ENCODE peak calls at places on chromosomes 2 and 18, in seven cellular contexts. One of them, this sample, is unnamed.

GRCh38 chr2:198657520-198658121 is 800.1 kb downstream of the SATB2 start:
- DNase-seq in sigmoid colon: no peak
- DNase-seq in transverse colon: peak; percentile 36
- DNase-seq in upper lobe of left lung: no peak
- DNase-seq in stomach: no peak
- DNase-seq in SK-N-SH: peak; percentile 3
- DNase-seq in K562: no peak
- DNase-seq in this sample: no peak

GRCh38 chr2:172216348-172216933 is 113.7 kb upstream of the DLX2 start:
- DNase-seq in sigmoid colon: no peak
- DNase-seq in transverse colon: no peak
- DNase-seq in upper lobe of left lung: no peak
- DNase-seq in stomach: no peak
- DNase-seq in SK-N-SH: no peak
- DNase-seq in K562: no peak
- DNase-seq in this sample: no peak

GRCh38 chr18:63236417-63236816 is 83.2 kb downstream of the BCL2 start:
- DNase-seq in sigmoid colon: no peak
- DNase-seq in transverse colon: no peak
- DNase-seq in upper lobe of left lung: no peak
- DNase-seq in stomach: no peak
- DNase-seq in SK-N-SH: no peak
- DNase-seq in K562: no peak
- DNase-seq in this sample: no peak

GRCh38 chr2:157662401-157662800 is 33.7 kb upstream of the ACVR1C start:
- DNase-seq in sigmoid colon: no peak
- DNase-seq in transverse colon: no peak
- DNase-seq in upper lobe of left lung: no peak
- DNase-seq in stomach: no peak
- DNase-seq in SK-N-SH: no peak
- DNase-seq in K562: no peak
- DNase-seq in this sample: no peak

GRCh38 chr2:165009466-165009865 is 54.1 kb upstream of the SLC38A11 start:
- DNase-seq in sigmoid colon: no peak
- DNase-seq in transverse colon: no peak
- DNase-seq in upper lobe of left lung: no peak
- DNase-seq in stomach: no peak
- DNase-seq in SK-N-SH: no peak
- DNase-seq in K562: no peak
- DNase-seq in this sample: no peak

GRCh38 chr2:207901401-207901800 is 123.9 kb downstream of the PLEKHM3 start:
- DNase-seq in sigmoid colon: no peak
- DNase-seq in transverse colon: no peak
- DNase-seq in upper lobe of left lung: no peak
- DNase-seq in stomach: no peak
- DNase-seq in SK-N-SH: no peak
- DNase-seq in K562: no peak
- DNase-seq in this sample: no peak

GRCh38 chr2:28613616-28614501 is 118.0 kb downstream of the PLB1 start:
- DNase-seq in sigmoid colon: no peak
- DNase-seq in transverse colon: no peak
- DNase-seq in upper lobe of left lung: no peak
- DNase-seq in stomach: no peak
- DNase-seq in SK-N-SH: no peak
- DNase-seq in K562: no peak
- DNase-seq in this sample: no peak

GRCh38 chr2:96931461-96931860 is 54.9 kb downstream of the FAM178B start:
- DNase-seq in sigmoid colon: no peak
- DNase-seq in transverse colon: no peak
- DNase-seq in upper lobe of left lung: no peak
- DNase-seq in stomach: no peak
- DNase-seq in SK-N-SH: no peak
- DNase-seq in K562: no peak
- DNase-seq in this sample: no peak

GRCh38 chr18:49250819-49251388 is 209.5 kb downstream of the DYM start:
- DNase-seq in sigmoid colon: no peak
- DNase-seq in transverse colon: no peak
- DNase-seq in upper lobe of left lung: no peak
- DNase-seq in stomach: no peak
- DNase-seq in SK-N-SH: peak; percentile 26
- DNase-seq in K562: no peak
- DNase-seq in this sample: no peak

GRCh38 chr18:43934322-43935050 is 657.2 kb upstream of the SYT4 start:
- DNase-seq in sigmoid colon: no peak
- DNase-seq in transverse colon: no peak
- DNase-seq in upper lobe of left lung: no peak
- DNase-seq in stomach: no peak
- DNase-seq in SK-N-SH: no peak
- DNase-seq in K562: no peak
- DNase-seq in this sample: no peak

GRCh38 chr18:2482711-2483475 is 88.4 kb downstream of the METTL4 start:
- DNase-seq in sigmoid colon: no peak
- DNase-seq in transverse colon: no peak
- DNase-seq in upper lobe of left lung: no peak
- DNase-seq in stomach: no peak
- DNase-seq in SK-N-SH: peak; percentile 9
- DNase-seq in K562: no peak
- DNase-seq in this sample: no peak

GRCh38 chr2:65545818-65546217 is 113.4 kb upstream of the SPRED2 start:
- DNase-seq in sigmoid colon: no peak
- DNase-seq in transverse colon: no peak
- DNase-seq in upper lobe of left lung: no peak
- DNase-seq in stomach: no peak
- DNase-seq in SK-N-SH: no peak
- DNase-seq in K562: no peak
- DNase-seq in this sample: no peak

GRCh38 chr2:58928942-58929341 is 687.8 kb upstream of the FANCL start:
- DNase-seq in sigmoid colon: no peak
- DNase-seq in transverse colon: no peak
- DNase-seq in upper lobe of left lung: no peak
- DNase-seq in stomach: no peak
- DNase-seq in SK-N-SH: no peak
- DNase-seq in K562: no peak
- DNase-seq in this sample: no peak

GRCh38 chr2:64562148-64562784 is 38.1 kb downstream of the AFTPH start:
- DNase-seq in sigmoid colon: no peak
- DNase-seq in transverse colon: no peak
- DNase-seq in upper lobe of left lung: no peak
- DNase-seq in stomach: no peak
- DNase-seq in SK-N-SH: peak; percentile 12
- DNase-seq in K562: no peak
- DNase-seq in this sample: no peak

GRCh38 chr2:18045230-18045629 is 166.8 kb downstream of the KCNS3 start:
- DNase-seq in sigmoid colon: no peak
- DNase-seq in transverse colon: no peak
- DNase-seq in upper lobe of left lung: no peak
- DNase-seq in stomach: no peak
- DNase-seq in SK-N-SH: no peak
- DNase-seq in K562: no peak
- DNase-seq in this sample: peak; percentile 42

GRCh38 chr18:23291456-23292205 is 156.3 kb downstream of the CABLES1 start:
- DNase-seq in sigmoid colon: no peak
- DNase-seq in transverse colon: no peak
- DNase-seq in upper lobe of left lung: no peak
- DNase-seq in stomach: no peak
- DNase-seq in SK-N-SH: no peak
- DNase-seq in K562: no peak
- DNase-seq in this sample: no peak

GRCh38 chr2:42164046-42164445 is 5.1 kb upstream of the EML4 start:
- DNase-seq in sigmoid colon: no peak
- DNase-seq in transverse colon: no peak
- DNase-seq in upper lobe of left lung: no peak
- DNase-seq in stomach: no peak
- DNase-seq in SK-N-SH: no peak
- DNase-seq in K562: no peak
- DNase-seq in this sample: no peak

GRCh38 chr18:26888259-26888658 is 22.8 kb upstream of the AQP4 start:
- DNase-seq in sigmoid colon: no peak
- DNase-seq in transverse colon: no peak
- DNase-seq in upper lobe of left lung: no peak
- DNase-seq in stomach: no peak
- DNase-seq in SK-N-SH: no peak
- DNase-seq in K562: no peak
- DNase-seq in this sample: no peak

GRCh38 chr2:168773719-168774521 is 28.5 kb upstream of the NOSTRIN start:
- DNase-seq in sigmoid colon: no peak
- DNase-seq in transverse colon: peak; percentile 66
- DNase-seq in upper lobe of left lung: no peak
- DNase-seq in stomach: peak; percentile 72
- DNase-seq in SK-N-SH: peak; percentile 39
- DNase-seq in K562: peak; percentile 84
- DNase-seq in this sample: no peak

GRCh38 chr2:102634831-102635241 is 15.5 kb downstream of the SLC9A2 start:
- DNase-seq in sigmoid colon: no peak
- DNase-seq in transverse colon: no peak
- DNase-seq in upper lobe of left lung: no peak
- DNase-seq in stomach: no peak
- DNase-seq in SK-N-SH: no peak
- DNase-seq in K562: peak; percentile 61
- DNase-seq in this sample: no peak

GRCh38 chr2:75788154-75788553 is 77.4 kb upstream of the GCFC2 start:
- DNase-seq in sigmoid colon: no peak
- DNase-seq in transverse colon: no peak
- DNase-seq in upper lobe of left lung: no peak
- DNase-seq in stomach: no peak
- DNase-seq in SK-N-SH: no peak
- DNase-seq in K562: no peak
- DNase-seq in this sample: no peak

GRCh38 chr2:104975371-104975770 is 62.5 kb upstream of the MRPS9 start:
- DNase-seq in sigmoid colon: no peak
- DNase-seq in transverse colon: no peak
- DNase-seq in upper lobe of left lung: no peak
- DNase-seq in stomach: no peak
- DNase-seq in SK-N-SH: no peak
- DNase-seq in K562: no peak
- DNase-seq in this sample: no peak

GRCh38 chr18:60082790-60083189 is 183.0 kb downstream of the PMAIP1 start:
- DNase-seq in sigmoid colon: no peak
- DNase-seq in transverse colon: no peak
- DNase-seq in upper lobe of left lung: no peak
- DNase-seq in stomach: no peak
- DNase-seq in SK-N-SH: no peak
- DNase-seq in K562: no peak
- DNase-seq in this sample: no peak

GRCh38 chr18:62498616-62499262 is 24.1 kb upstream of the ZCCHC2 start:
- DNase-seq in sigmoid colon: no peak
- DNase-seq in transverse colon: no peak
- DNase-seq in upper lobe of left lung: no peak
- DNase-seq in stomach: no peak
- DNase-seq in SK-N-SH: no peak
- DNase-seq in K562: no peak
- DNase-seq in this sample: no peak

GRCh38 chr2:84516234-84516986 is at the start of gene DNAH6:
- DNase-seq in sigmoid colon: peak; percentile 97
- DNase-seq in transverse colon: peak; percentile 91
- DNase-seq in upper lobe of left lung: peak; percentile 77
- DNase-seq in stomach: peak; percentile 93
- DNase-seq in SK-N-SH: peak; percentile 77
- DNase-seq in K562: no peak
- DNase-seq in this sample: peak; percentile 97

GRCh38 chr2:237886702-237887481 is 27.5 kb downstream of the RAMP1 start:
- DNase-seq in sigmoid colon: peak; percentile 100
- DNase-seq in transverse colon: peak; percentile 76
- DNase-seq in upper lobe of left lung: peak; percentile 54
- DNase-seq in stomach: no peak
- DNase-seq in SK-N-SH: peak; percentile 86
- DNase-seq in K562: no peak
- DNase-seq in this sample: peak; percentile 97
- TF ChIP-seq POLR2AphosphoS5 in sigmoid colon: peak; percentile 100
- TF ChIP-seq POLR2AphosphoS5 in transverse colon: peak; percentile 99
- TF ChIP-seq POLR2AphosphoS5 in upper lobe of left lung: no peak
- TF ChIP-seq POLR2AphosphoS5 in stomach: peak; percentile 97
- TF ChIP-seq POLR2AphosphoS5 in SK-N-SH: peak; percentile 67
- TF ChIP-seq POLR2AphosphoS5 in K562: no peak
- TF ChIP-seq POLR2AphosphoS5 in this sample: peak; percentile 99

GRCh38 chr2:142591408-142591807 is 286.1 kb upstream of the KYNU start:
- DNase-seq in sigmoid colon: no peak
- DNase-seq in transverse colon: no peak
- DNase-seq in upper lobe of left lung: no peak
- DNase-seq in stomach: no peak
- DNase-seq in SK-N-SH: no peak
- DNase-seq in K562: no peak
- DNase-seq in this sample: no peak
- TF ChIP-seq EP300 in sigmoid colon: no peak
- TF ChIP-seq EP300 in transverse colon: no peak
- TF ChIP-seq EP300 in upper lobe of left lung: no peak
- TF ChIP-seq EP300 in stomach: no peak
- TF ChIP-seq EP300 in SK-N-SH: no peak
- TF ChIP-seq EP300 in K562: no peak
- TF ChIP-seq EP300 in this sample: no peak

DNA sequence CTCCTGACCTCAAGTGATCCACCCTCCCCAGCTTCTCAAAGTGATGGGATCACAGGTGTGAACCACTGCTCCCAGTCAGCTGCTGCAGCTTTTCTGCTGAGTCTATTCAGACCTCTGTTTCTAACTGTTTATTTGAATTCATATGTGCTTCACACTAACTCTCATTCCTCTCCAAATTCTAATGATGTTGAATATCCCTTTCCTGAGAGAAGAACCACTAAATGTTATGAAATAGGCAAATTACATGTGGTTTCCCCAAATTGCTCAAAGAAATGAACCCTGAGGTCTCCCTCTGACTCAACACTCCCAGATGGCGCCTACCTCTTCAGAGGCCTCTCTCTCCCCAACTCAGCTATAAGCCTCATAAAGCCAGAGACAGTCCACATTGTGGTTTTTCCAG is 98.6 kb downstream of the IRS1 start:
- DNase-seq in sigmoid colon: no peak
- DNase-seq in transverse colon: no peak
- DNase-seq in upper lobe of left lung: no peak
- DNase-seq in stomach: no peak
- DNase-seq in SK-N-SH: no peak
- DNase-seq in K562: no peak
- DNase-seq in this sample: peak; percentile 81
- TF ChIP-seq POLR2AphosphoS5 in sigmoid colon: no peak
- TF ChIP-seq POLR2AphosphoS5 in transverse colon: no peak
- TF ChIP-seq POLR2AphosphoS5 in upper lobe of left lung: no peak
- TF ChIP-seq POLR2AphosphoS5 in stomach: no peak
- TF ChIP-seq POLR2AphosphoS5 in SK-N-SH: no peak
- TF ChIP-seq POLR2AphosphoS5 in K562: no peak
- TF ChIP-seq POLR2AphosphoS5 in this sample: no peak

DNA sequence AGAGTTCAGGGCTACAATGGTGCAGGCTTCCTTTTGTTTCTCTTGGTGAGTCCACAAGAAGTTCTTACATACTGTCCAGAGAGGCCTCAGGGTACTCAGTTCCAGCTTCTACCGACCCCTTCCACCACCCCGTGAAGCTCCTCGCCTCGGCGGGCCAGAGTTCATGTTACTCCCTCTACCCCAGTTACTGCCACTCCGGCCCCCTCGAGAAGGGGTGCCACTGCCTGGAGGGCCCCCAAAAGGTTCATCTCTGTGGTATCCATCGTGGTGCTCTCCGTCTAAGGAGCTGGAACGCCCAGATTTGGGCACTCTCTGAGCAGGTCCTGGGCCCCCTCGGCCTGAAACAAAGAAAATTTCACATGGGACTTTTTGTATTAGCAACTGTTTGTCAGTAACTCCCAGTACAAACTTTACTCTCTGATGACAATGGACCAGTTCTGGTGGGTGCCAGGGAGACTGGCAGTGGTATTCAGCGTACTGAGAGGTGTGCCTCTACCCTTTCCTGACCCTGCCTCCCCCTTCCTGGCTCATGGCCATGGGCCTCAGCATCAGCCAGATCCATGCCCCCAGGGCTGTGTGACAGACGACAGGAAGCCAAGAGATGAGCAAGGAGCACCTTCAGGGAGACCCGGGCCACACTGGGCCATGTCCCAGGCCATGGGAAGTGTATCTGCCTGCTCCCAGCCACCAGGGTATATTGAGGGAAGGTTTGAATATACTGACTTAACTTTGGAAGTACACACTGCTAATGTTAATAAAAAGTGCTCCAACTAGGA is 5.1 kb downstream of the SFT2D3 start:
- DNase-seq in sigmoid colon: no peak
- DNase-seq in transverse colon: no peak
- DNase-seq in upper lobe of left lung: no peak
- DNase-seq in stomach: no peak
- DNase-seq in SK-N-SH: peak; percentile 55
- DNase-seq in K562: no peak
- DNase-seq in this sample: peak; percentile 83
- TF ChIP-seq EP300 in sigmoid colon: no peak
- TF ChIP-seq EP300 in transverse colon: no peak
- TF ChIP-seq EP300 in upper lobe of left lung: no peak
- TF ChIP-seq EP300 in stomach: no peak
- TF ChIP-seq EP300 in SK-N-SH: no peak
- TF ChIP-seq EP300 in K562: no peak
- TF ChIP-seq EP300 in this sample: no peak